ENCODE peak calls at places on chromosome 9, in eight cellular contexts. D, S, O, U, I, A, R and L are unnamed samples.

GRCh38 chr9:98978231-98978681 is 34.5 kb downstream of the COL15A1 start:
- DNase-seq in D (no peak), S (no peak), O (no peak), U (no peak), I (no peak), A (no peak), R (no peak), L (no peak)

GRCh38 chr9:105842023-105842644 is 147.8 kb downstream of the TMEM38B start:
- DNase-seq in D (peak), S (no peak), O (peak), U (no peak), I (peak), A (peak), R (peak), L (peak)

GRCh38 chr9:14346826-14347407 is 33.0 kb upstream of the NFIB start:
- DNase-seq in D (no peak), S (no peak), O (no peak), U (no peak), I (no peak), A (no peak), R (no peak), L (no peak)

GRCh38 chr9:101587644-101588043 is 7.1 kb downstream of the PPP3R2 start:
- DNase-seq in D (no peak), S (no peak), O (no peak), U (no peak), I (no peak), A (no peak), R (peak), L (no peak)

GRCh38 chr9:114691046-114691955 is 9.3 kb upstream of the TEX48 start:
- DNase-seq in D (no peak), S (peak), O (peak), U (no peak), I (no peak), A (peak), R (peak), L (no peak)

GRCh38 chr9:101486693-101487442 is 46.8 kb upstream of the RNF20 start:
- DNase-seq in D (peak), S (no peak), O (peak), U (no peak), I (no peak), A (peak), R (peak), L (peak)

GRCh38 chr9:35002623-35003022 is 13.1 kb downstream of the DNAJB5 start:
- DNase-seq in D (no peak), S (no peak), O (no peak), U (no peak), I (no peak), A (no peak), R (no peak), L (peak)

GRCh38 chr9:3398232-3398648 is 127.6 kb downstream of the RFX3 start:
- DNase-seq in D (no peak), S (no peak), O (no peak), U (peak), I (peak), A (no peak), R (no peak), L (peak)

GRCh38 chr9:122389799-122390481 is 19.1 kb downstream of the PTGS1 start:
- DNase-seq in D (no peak), S (no peak), O (peak), U (peak), I (peak), A (no peak), R (no peak), L (peak)

GRCh38 chr9:113578877-113579269 is 115.3 kb downstream of the RGS3 start:
- DNase-seq in D (no peak), S (peak), O (peak), U (peak), I (peak), A (peak), R (peak), L (peak)

GRCh38 chr9:23229764-23230434 is 596.1 kb downstream of the ELAVL2 start:
- DNase-seq in D (no peak), S (no peak), O (no peak), U (no peak), I (no peak), A (no peak), R (no peak), L (no peak)

GRCh38 chr9:126125577-126125976 is 201.1 kb upstream of the MVB12B start:
- DNase-seq in D (no peak), S (no peak), O (no peak), U (no peak), I (no peak), A (peak), R (peak), L (no peak)

GRCh38 chr9:96219615-96220257 is 82.2 kb downstream of the HSD17B3 start:
- DNase-seq in D (no peak), S (peak), O (peak), U (no peak), I (no peak), A (peak), R (peak), L (peak)

GRCh38 chr9:108983885-108984284 is 29.4 kb downstream of the CTNNAL1 start:
- DNase-seq in D (no peak), S (no peak), O (peak), U (no peak), I (no peak), A (no peak), R (no peak), L (no peak)

GRCh38 chr9:137286980-137287383 is 9.5 kb downstream of the TOR4A start:
- DNase-seq in D (peak), S (no peak), O (peak), U (no peak), I (no peak), A (peak), R (peak), L (peak)

GRCh38 chr9:87803623-87804345 is 77.9 kb downstream of the CTSL start:
- DNase-seq in D (no peak), S (no peak), O (no peak), U (no peak), I (no peak), A (no peak), R (no peak), L (no peak)

GRCh38 chr9:93586290-93587057 is 10.1 kb downstream of the PHF2 start:
- DNase-seq in D (no peak), S (no peak), O (no peak), U (no peak), I (no peak), A (no peak), R (peak), L (no peak)

GRCh38 chr9:86096382-86096781 is 3.0 kb downstream of the GOLM1 start:
- DNase-seq in D (no peak), S (no peak), O (no peak), U (no peak), I (no peak), A (no peak), R (peak), L (no peak)

GRCh38 chr9:76342862-76343261 is 51.4 kb downstream of the RFK start:
- DNase-seq in D (no peak), S (no peak), O (no peak), U (no peak), I (no peak), A (no peak), R (no peak), L (no peak)